ENCODE peak calls at places on chromosomes 11 and 22, in four cellular contexts. One of them, this sample, is unnamed.

GRCh38 chr11:92735039-92735438 is 234.4 kb upstream of the MTNR1B start:
- DNase-seq in Calu3: no peak
- DNase-seq in NCI-H1092 treated with DMSO at 0.1 percent for 48 hours: no peak
- DNase-seq in endothelial cell: no peak
- DNase-seq in this sample: no peak

GRCh38 chr11:94128171-94128745 is 383 bp upstream of the PANX1 start:
- DNase-seq in NCI-H1092 treated with DMSO at 0.1 percent for 48 hours: peak; percentile 82
- DNase-seq in Calu3: no peak
- DNase-seq in endothelial cell: peak; percentile 32
- DNase-seq in this sample: no peak

GRCh38 chr11:130278745-130279144 is 36.0 kb downstream of the ZBTB44 start:
- DNase-seq in endothelial cell: no peak
- DNase-seq in NCI-H1092 treated with DMSO at 0.1 percent for 48 hours: no peak
- DNase-seq in Calu3: no peak
- DNase-seq in this sample: no peak

GRCh38 chr11:44243633-44244343 is 66.2 kb downstream of the ALX4 start:
- DNase-seq in NCI-H1092 treated with DMSO at 0.1 percent for 48 hours: no peak
- DNase-seq in Calu3: no peak
- DNase-seq in endothelial cell: no peak
- DNase-seq in this sample: peak; percentile 63

GRCh38 chr11:48096588-48097525 is 116.5 kb downstream of the PTPRJ start:
- DNase-seq in NCI-H1092 treated with DMSO at 0.1 percent for 48 hours: no peak
- DNase-seq in endothelial cell: no peak
- DNase-seq in Calu3: peak; percentile 27
- DNase-seq in this sample: no peak

GRCh38 chr22:23280356-23281052 is 100.2 kb downstream of the BCR start:
- DNase-seq in endothelial cell: no peak
- DNase-seq in Calu3: no peak
- DNase-seq in NCI-H1092 treated with DMSO at 0.1 percent for 48 hours: no peak
- DNase-seq in this sample: no peak

GRCh38 chr11:73334244-73335203 is 26.4 kb downstream of the ARHGEF17 start:
- DNase-seq in Calu3: peak; percentile 63
- DNase-seq in endothelial cell: peak; percentile 33
- DNase-seq in NCI-H1092 treated with DMSO at 0.1 percent for 48 hours: no peak
- DNase-seq in this sample: peak; percentile 80

GRCh38 chr11:64809781-64810241 is 540 bp downstream of the MEN1 start:
- DNase-seq in Calu3: peak; percentile 16
- DNase-seq in NCI-H1092 treated with DMSO at 0.1 percent for 48 hours: no peak
- DNase-seq in endothelial cell: peak; percentile 45
- DNase-seq in this sample: peak; percentile 78

GRCh38 chr11:99311870-99312269 is 291.1 kb downstream of the CNTN5 start:
- DNase-seq in NCI-H1092 treated with DMSO at 0.1 percent for 48 hours: no peak
- DNase-seq in endothelial cell: no peak
- DNase-seq in Calu3: no peak
- DNase-seq in this sample: no peak

GRCh38 chr11:75733346-75734107 is 15.9 kb downstream of the MOGAT2 start:
- DNase-seq in endothelial cell: no peak
- DNase-seq in NCI-H1092 treated with DMSO at 0.1 percent for 48 hours: peak; percentile 75
- DNase-seq in Calu3: no peak
- DNase-seq in this sample: peak; percentile 57

GRCh38 chr22:33274214-33274828 is 216.1 kb upstream of the SYN3 start:
- DNase-seq in NCI-H1092 treated with DMSO at 0.1 percent for 48 hours: no peak
- DNase-seq in Calu3: peak; percentile 34
- DNase-seq in endothelial cell: peak; percentile 67
- DNase-seq in this sample: no peak

GRCh38 chr11:35223429-35223828 is 84.5 kb downstream of the CD44 start:
- DNase-seq in endothelial cell: no peak
- DNase-seq in NCI-H1092 treated with DMSO at 0.1 percent for 48 hours: peak; percentile 23
- DNase-seq in Calu3: no peak
- DNase-seq in this sample: peak; percentile 56

GRCh38 chr11:116972692-116973091 is 125.5 kb downstream of the SIK3 start:
- DNase-seq in NCI-H1092 treated with DMSO at 0.1 percent for 48 hours: no peak
- DNase-seq in Calu3: no peak
- DNase-seq in endothelial cell: no peak
- DNase-seq in this sample: no peak

GRCh38 chr11:69909561-69910518 is 90.6 kb upstream of the FGF3 start:
- DNase-seq in Calu3: no peak
- DNase-seq in endothelial cell: peak; percentile 38
- DNase-seq in NCI-H1092 treated with DMSO at 0.1 percent for 48 hours: no peak
- DNase-seq in this sample: no peak

GRCh38 chr11:110715541-110715940 is 3.3 kb upstream of the ARHGAP20 start:
- DNase-seq in Calu3: no peak
- DNase-seq in endothelial cell: no peak
- DNase-seq in NCI-H1092 treated with DMSO at 0.1 percent for 48 hours: no peak
- DNase-seq in this sample: no peak

GRCh38 chr11:64235427-64236161 is 1.2 kb downstream of the VEGFB start:
- DNase-seq in NCI-H1092 treated with DMSO at 0.1 percent for 48 hours: no peak
- DNase-seq in endothelial cell: no peak
- DNase-seq in Calu3: no peak
- DNase-seq in this sample: no peak

GRCh38 chr11:46253258-46254134 is 24.0 kb upstream of the CREB3L1 start:
- DNase-seq in Calu3: no peak
- DNase-seq in endothelial cell: no peak
- DNase-seq in NCI-H1092 treated with DMSO at 0.1 percent for 48 hours: no peak
- DNase-seq in this sample: peak; percentile 35

GRCh38 chr11:125433454-125434121 is 62.5 kb downstream of the FEZ1 start:
- DNase-seq in endothelial cell: peak; percentile 64
- DNase-seq in NCI-H1092 treated with DMSO at 0.1 percent for 48 hours: peak; percentile 63
- DNase-seq in Calu3: peak; percentile 23
- DNase-seq in this sample: peak; percentile 83

GRCh38 chr11:118820412-118821357 is 29.7 kb upstream of the DDX6 start:
- DNase-seq in Calu3: peak; percentile 44
- DNase-seq in NCI-H1092 treated with DMSO at 0.1 percent for 48 hours: peak; percentile 60
- DNase-seq in endothelial cell: no peak
- DNase-seq in this sample: peak; percentile 11

GRCh38 chr11:114259551-114259983 is 36.6 kb upstream of the NNMT start:
- DNase-seq in Calu3: no peak
- DNase-seq in NCI-H1092 treated with DMSO at 0.1 percent for 48 hours: peak; percentile 57
- DNase-seq in endothelial cell: no peak
- DNase-seq in this sample: no peak

GRCh38 chr11:65210361-65210731 is 28.6 kb downstream of the CAPN1 start:
- DNase-seq in endothelial cell: no peak
- DNase-seq in Calu3: no peak
- DNase-seq in NCI-H1092 treated with DMSO at 0.1 percent for 48 hours: no peak
- DNase-seq in this sample: no peak

GRCh38 chr22:31818481-31819392 is 64.9 kb downstream of the DEPDC5 start:
- DNase-seq in NCI-H1092 treated with DMSO at 0.1 percent for 48 hours: no peak
- DNase-seq in Calu3: no peak
- DNase-seq in endothelial cell: no peak
- DNase-seq in this sample: no peak

GRCh38 chr11:44779736-44780520 is 53.2 kb downstream of the TSPAN18 start:
- DNase-seq in Calu3: no peak
- DNase-seq in endothelial cell: no peak
- DNase-seq in NCI-H1092 treated with DMSO at 0.1 percent for 48 hours: no peak
- DNase-seq in this sample: no peak

GRCh38 chr22:24471570-24471969 is 23.6 kb upstream of the UPB1 start:
- DNase-seq in endothelial cell: no peak
- DNase-seq in NCI-H1092 treated with DMSO at 0.1 percent for 48 hours: no peak
- DNase-seq in Calu3: no peak
- DNase-seq in this sample: no peak

GRCh38 chr11:114172871-114173444 is 113.4 kb downstream of the ZBTB16 start:
- DNase-seq in NCI-H1092 treated with DMSO at 0.1 percent for 48 hours: no peak
- DNase-seq in endothelial cell: no peak
- DNase-seq in Calu3: no peak
- DNase-seq in this sample: no peak

This sample was measured in hepatocyte.